ENCODE peak calls at places on chromosomes 3 and 15, in six cellular contexts. A is SK-N-SH, J is H1, F is PC-3, R is kidney, P is H9. B is an unnamed sample.

GRCh38 chr15:63019539-63020109 is 22.9 kb upstream of the TPM1 start:
- DNase-seq in F (peak), R (no peak), A (no peak), P (peak), J (no peak), B (no peak)

GRCh38 chr3:186901135-186901734 is 29.1 kb upstream of the ST6GAL1 start:
- DNase-seq in A (no peak), J (no peak), R (no peak), P (no peak), F (no peak), B (no peak)

GRCh38 chr3:164452707-164453106 is 625.6 kb downstream of the SI start:
- DNase-seq in R (no peak), F (no peak), A (no peak), P (no peak), J (no peak), B (no peak)

GRCh38 chr15:80585544-80586018 is 109.5 kb upstream of the ABHD17C start:
- DNase-seq in R (no peak), J (no peak), P (peak), F (peak), A (no peak), B (no peak)

GRCh38 chr3:29202368-29202767 is 78.5 kb upstream of the RBMS3 start:
- DNase-seq in P (no peak), J (no peak), A (no peak), F (peak), R (no peak), B (no peak)

GRCh38 chr3:140896997-140897396 is 44.6 kb upstream of the SLC25A36 start:
- DNase-seq in J (no peak), R (no peak), P (no peak), A (no peak), F (no peak), B (no peak)

GRCh38 chr3:139533781-139534443 is 5.6 kb downstream of the RBP1 start:
- DNase-seq in R (peak), F (peak), A (peak), P (no peak), J (no peak), B (peak)

GRCh38 chr3:21042184-21042583 is 708.8 kb downstream of the ZNF385D start:
- DNase-seq in R (peak), P (no peak), J (no peak), A (no peak), F (no peak), B (no peak)

GRCh38 chr15:42679285-42680141 is 57.4 kb downstream of the CDAN1 start:
- DNase-seq in R (no peak), F (peak), P (no peak), A (no peak), J (no peak), B (no peak)

GRCh38 chr15:31098491-31098917 is 3.0 kb downstream of the TRPM1 start:
- DNase-seq in R (no peak), J (no peak), F (no peak), P (no peak), A (no peak), B (no peak)

GRCh38 chr3:126179825-126180476 is 435 bp downstream of the ALDH1L1 start:
- DNase-seq in J (peak), A (peak), R (peak), F (no peak), P (peak), B (no peak)

GRCh38 chr3:148289159-148289558 is 408.5 kb upstream of the AGTR1 start:
- DNase-seq in A (no peak), F (no peak), J (no peak), P (no peak), R (no peak), B (no peak)

GRCh38 chr3:39849992-39850706 is 40.7 kb downstream of the MYRIP start:
- DNase-seq in R (no peak), F (no peak), P (no peak), A (no peak), J (no peak), B (no peak)

GRCh38 chr3:31562525-31562924 is 29.8 kb downstream of the STT3B start:
- DNase-seq in R (no peak), P (peak), J (peak), F (no peak), A (no peak), B (no peak)

GRCh38 chr15:83320831-83321230 is 36.4 kb upstream of the BNC1 start:
- DNase-seq in J (no peak), P (no peak), F (no peak), A (no peak), R (no peak), B (no peak)

GRCh38 chr3:53222183-53222901 is 33.5 kb downstream of the TKT start:
- DNase-seq in A (no peak), J (no peak), P (no peak), R (no peak), F (no peak), B (no peak)

GRCh38 chr3:171443211-171443957 is 16.8 kb downstream of the TNIK start:
- DNase-seq in A (no peak), P (no peak), J (no peak), F (no peak), R (no peak), B (no peak)

GRCh38 chr3:50573566-50574279 is 4.4 kb downstream of the HEMK1 start:
- DNase-seq in F (no peak), P (no peak), R (no peak), A (no peak), J (no peak), B (no peak)

GRCh38 chr3:189841474-189842205 is 210.5 kb downstream of the TP63 start:
- DNase-seq in P (no peak), A (no peak), R (no peak), F (peak), J (no peak), B (no peak)

GRCh38 chr3:173617490-173617889 is 219.9 kb downstream of the NLGN1 start:
- DNase-seq in P (no peak), R (peak), A (peak), F (no peak), J (no peak), B (no peak)

GRCh38 chr3:52433328-52434060 is 11.4 kb downstream of the SEMA3G start:
- DNase-seq in R (no peak), A (peak), P (peak), J (no peak), F (no peak), B (no peak)

GRCh38 chr3:10164546-10165393 is at the start of gene IRAK2:
- DNase-seq in J (peak), P (peak), A (peak), R (peak), F (peak), B (no peak)

GRCh38 chr15:74857671-74858365 is 14.9 kb upstream of the ULK3 start:
- DNase-seq in R (no peak), P (no peak), J (no peak), A (no peak), F (no peak), B (no peak)

GRCh38 chr3:181696641-181697230 is 15.0 kb upstream of the SOX2 start:
- DNase-seq in R (no peak), J (no peak), A (no peak), P (no peak), F (no peak), B (no peak)

GRCh38 chr15:27059610-27060202 is 88.7 kb downstream of the GABRG3 start:
- DNase-seq in P (peak), A (peak), F (peak), J (peak), R (no peak), B (peak)

GRCh38 chr3:102400766-102401165 is 34.0 kb upstream of the ZPLD1 start:
- DNase-seq in A (no peak), F (peak), R (no peak), P (no peak), J (no peak), B (no peak)

GRCh38 chr3:72887723-72888545 is at the start of gene GXYLT2:
- DNase-seq in A (peak), R (peak), J (peak), F (peak), P (peak), B (no peak)

GRCh38 chr3:40267940-40268707 is 41.4 kb upstream of the EIF1B start:
- DNase-seq in R (no peak), F (no peak), J (no peak), P (no peak), A (peak), B (no peak)

GRCh38 chr15:52080993-52081392 is 31.6 kb downstream of the BCL2L10 start:
- DNase-seq in F (no peak), P (no peak), J (no peak), A (no peak), R (no peak), B (no peak)

GRCh38 chr15:83066761-83067637 is at the start of gene BTBD1:
- DNase-seq in P (peak), F (peak), R (peak), J (peak), A (peak), B (no peak)

GRCh38 chr15:91855684-91856553 is 2.4 kb downstream of the SLCO3A1 start:
- DNase-seq in J (peak), R (no peak), P (peak), A (peak), F (peak), B (no peak)

GRCh38 chr3:124784686-124785382 is 54.6 kb downstream of the UMPS start:
- DNase-seq in R (peak), J (no peak), F (no peak), A (no peak), P (no peak), B (no peak)

GRCh38 chr3:71421475-71421819 is 162.1 kb downstream of the FOXP1 start:
- DNase-seq in F (no peak), J (no peak), A (no peak), R (no peak), P (no peak), B (no peak)

DNA sequence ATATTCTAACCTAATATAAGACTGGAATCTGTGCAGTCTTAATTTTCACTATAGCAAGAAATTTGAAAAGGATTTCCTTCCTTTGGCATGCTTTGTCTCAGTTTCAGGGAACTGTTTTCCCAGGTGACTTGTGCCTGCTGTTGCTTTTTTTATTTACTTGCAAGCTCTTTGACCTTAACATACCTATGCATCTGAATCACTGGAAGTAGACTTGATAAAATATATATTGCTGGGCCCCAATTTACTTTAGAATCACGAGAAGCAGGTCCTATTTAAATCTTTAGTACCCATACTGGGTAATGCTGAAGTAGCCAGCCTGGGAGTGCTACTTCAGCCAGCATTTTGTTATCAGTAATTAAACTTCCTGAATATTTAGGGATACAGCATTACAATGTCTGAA is 257.9 kb upstream of the ALCAM start:
- DNase-seq in F (peak), A (no peak), J (no peak), R (no peak), P (no peak), B (no peak)
- H3K9ac ChIP-seq in F (no peak), A (no peak), J (no peak), R (no peak), P (no peak), B (no peak)

GRCh38 chr15:99437315-99438221 is 128.2 kb upstream of the MEF2A start:
- DNase-seq in J (peak), P (peak), R (no peak), F (no peak), A (no peak), B (no peak)
- H3K27ac ChIP-seq in J (no peak), P (no peak), R (peak), F (no peak), A (no peak), B (no peak)

GRCh38 chr3:99656606-99657005 is 18.2 kb downstream of the COL8A1 start:
- DNase-seq in J (no peak), A (no peak), F (no peak), R (no peak), P (no peak), B (no peak)

GRCh38 chr3:99659965-99660364 is 21.6 kb downstream of the COL8A1 start:
- DNase-seq in J (no peak), R (no peak), P (no peak), A (no peak), F (no peak), B (no peak)

GRCh38 chr3:99662838-99663570 is 24.6 kb downstream of the COL8A1 start:
- DNase-seq in F (peak), A (no peak), R (no peak), J (no peak), P (peak), B (no peak)

GRCh38 chr3:99659032-99659431 is 20.6 kb downstream of the COL8A1 start:
- DNase-seq in P (no peak), J (no peak), F (peak), A (no peak), R (no peak), B (no peak)

DNA sequence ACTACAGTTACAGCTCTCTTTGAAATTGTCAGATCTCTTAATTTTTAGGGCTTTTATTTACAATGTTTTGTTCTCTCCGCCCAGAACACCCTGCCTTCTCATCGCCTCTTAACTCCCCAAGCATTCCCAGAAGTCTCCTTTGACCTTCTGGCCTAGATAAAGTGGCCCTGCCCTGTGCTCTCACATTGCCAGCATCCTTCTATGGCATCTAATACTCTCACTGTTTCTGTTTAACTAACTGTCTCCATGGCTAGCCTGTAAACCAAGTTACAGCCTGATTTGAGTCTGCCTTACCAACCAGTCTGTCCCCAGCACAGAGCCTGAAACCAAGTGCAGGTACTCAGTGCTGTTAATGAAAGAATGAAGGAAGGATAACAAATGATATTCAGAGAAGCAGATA is 19.9 kb downstream of the COL8A1 start:
- DNase-seq in R (no peak), J (no peak), A (no peak), P (no peak), F (no peak), B (no peak)
- H3K9ac ChIP-seq in R (no peak), J (no peak), A (no peak), P (no peak), F (peak), B (no peak)

GRCh38 chr3:4449043-4449803 is 17.8 kb downstream of the SUMF1 start:
- DNase-seq in J (no peak), F (no peak), P (no peak), A (no peak), R (no peak), B (no peak)
- H3K27ac ChIP-seq in J (no peak), F (no peak), P (no peak), A (no peak), R (no peak), B (no peak)

GRCh38 chr15:66502491-66502890 is 2.2 kb downstream of the RPL4 start:
- DNase-seq in P (no peak), F (no peak), J (no peak), A (no peak), R (no peak), B (no peak)
- H3K9ac ChIP-seq in P (no peak), F (peak), J (no peak), A (peak), R (no peak), B (peak)

GRCh38 chr3:17983106-17983505 is 240.7 kb upstream of the TBC1D5 start:
- DNase-seq in R (no peak), P (no peak), F (no peak), J (no peak), A (no peak), B (no peak)
- H3K27ac ChIP-seq in R (no peak), P (no peak), F (no peak), J (no peak), A (no peak), B (no peak)

DNA sequence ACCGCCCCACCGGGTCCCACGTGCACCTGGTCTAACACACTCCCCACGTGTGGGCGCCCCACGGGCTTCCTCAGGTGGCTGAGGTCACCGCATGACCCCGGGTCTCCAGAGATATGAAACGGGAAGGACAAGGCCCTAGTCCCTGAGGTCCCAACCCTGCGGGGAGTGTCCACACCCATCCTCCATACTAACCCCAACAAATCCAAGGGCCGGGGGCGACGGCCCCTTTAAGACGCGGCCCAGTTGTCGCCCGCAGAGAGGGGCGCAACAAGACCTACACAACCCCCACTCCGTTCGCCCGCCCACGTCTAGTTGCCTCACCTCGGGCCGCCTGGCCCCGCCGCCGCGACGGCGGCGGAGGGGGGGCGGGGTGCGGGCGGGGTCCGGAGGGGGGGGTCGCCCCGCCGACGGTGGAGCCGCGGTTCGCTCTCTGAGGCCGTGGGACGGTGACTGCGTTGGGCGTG is 396 bp downstream of the INO80 start:
- DNase-seq in A (no peak), R (peak), P (no peak), J (no peak), F (peak), B (no peak)
- H3K9ac ChIP-seq in A (peak), R (peak), P (peak), J (peak), F (peak), B (peak)

GRCh38 chr3:54556630-54557029 is 371.2 kb downstream of the LRTM1 start:
- DNase-seq in F (no peak), J (no peak), R (no peak), P (no peak), A (no peak), B (no peak)
- H3K27ac ChIP-seq in F (no peak), J (no peak), R (no peak), P (no peak), A (no peak), B (no peak)

GRCh38 chr3:160180581-160181216 is 44.5 kb upstream of the C3orf80 start:
- DNase-seq in P (no peak), F (peak), R (no peak), J (peak), A (peak), B (peak)
- H3K9ac ChIP-seq in P (no peak), F (no peak), R (no peak), J (no peak), A (no peak), B (no peak)

DNA sequence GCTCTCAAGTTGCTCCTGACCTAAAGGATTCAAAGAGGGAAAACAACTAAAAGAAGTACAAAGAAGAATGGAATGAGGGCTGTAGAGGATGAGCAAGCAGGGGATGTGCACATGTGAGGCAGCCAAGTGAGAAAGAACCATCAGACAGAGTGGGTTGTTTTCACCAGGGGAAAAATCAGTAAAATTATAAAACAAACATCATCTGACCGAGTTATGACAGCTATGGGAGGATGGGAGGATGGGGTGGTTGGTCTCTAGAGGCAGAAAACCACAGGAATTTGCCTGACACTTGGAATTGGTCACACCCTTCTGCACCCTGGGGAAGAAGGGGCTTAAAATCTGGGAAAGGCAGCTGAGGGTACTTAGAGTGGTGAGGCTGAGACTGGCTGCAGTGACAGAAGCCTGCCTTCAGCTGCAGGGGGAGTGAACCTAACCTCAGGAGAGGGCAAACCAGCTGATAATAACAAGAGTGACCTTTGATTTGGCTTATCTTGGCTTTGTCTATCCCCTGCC is 10.1 kb downstream of the ARHGAP31 start:
- DNase-seq in A (no peak), R (no peak), F (peak), P (no peak), J (no peak), B (no peak)
- H3K27ac ChIP-seq in A (peak), R (no peak), F (no peak), P (no peak), J (no peak), B (no peak)